ENCODE peak calls at places on chromosomes 1 and 21, in nine cellular contexts. L is adrenal gland; M is HCT116; V is CD8-positive, alpha-beta T cell; I is neural progenitor cell; Q is lower lobe of right lung; Y is hepatocyte; E is fibroblast of lung; B is thyroid gland. J is an unnamed sample. For H3K4me1 and H3K9me3, the result is how much of the 10 kb centered on the place peaks cover.

GRCh38 chr1:209190591-209191241 is 392.8 kb upstream of the CAMK1G start:
- DNase-seq in M (peak), L (peak), Q (peak), V (no peak), E (peak), B (peak), I (peak), Y (peak), J (peak)

GRCh38 chr1:101239095-101240040 is 2.5 kb downstream of the S1PR1 start:
- DNase-seq in Y (no peak), Q (no peak), L (no peak), V (peak), I (no peak), B (no peak), M (no peak), E (peak), J (no peak)

GRCh38 chr1:155186955-155187891 is 13.6 kb downstream of the TRIM46 start:
- DNase-seq in V (no peak), E (no peak), Y (no peak), B (no peak), M (no peak), I (no peak), L (no peak), Q (peak), J (no peak)

GRCh38 chr1:218536311-218536710 is 191.2 kb downstream of the TGFB2 start:
- DNase-seq in I (no peak), E (no peak), B (no peak), L (no peak), Y (no peak), Q (no peak), V (no peak), M (no peak), J (no peak)

GRCh38 chr1:6545276-6545934 is 8.9 kb downstream of the NOL9 start:
- DNase-seq in L (peak), V (peak), B (no peak), M (no peak), Q (no peak), E (no peak), I (no peak), Y (no peak), J (no peak)

GRCh38 chr1:17837631-17838030 is 82.5 kb downstream of the ACTL8 start:
- DNase-seq in I (no peak), B (no peak), V (no peak), M (no peak), Y (no peak), L (no peak), E (peak), Q (no peak), J (no peak)

GRCh38 chr21:34181418-34181817 is 108.0 kb downstream of the MRPS6 start:
- DNase-seq in Y (no peak), Q (no peak), L (no peak), E (no peak), M (no peak), V (no peak), I (no peak), B (no peak), J (no peak)

GRCh38 chr1:235953801-235954200 is 87.1 kb upstream of the LYST start:
- DNase-seq in I (no peak), Y (no peak), Q (no peak), E (peak), V (no peak), L (no peak), M (no peak), B (no peak), J (no peak)

GRCh38 chr1:109241344-109241743 is 8.0 kb upstream of the CELSR2 start:
- DNase-seq in I (no peak), V (no peak), M (no peak), L (no peak), Q (no peak), E (peak), Y (no peak), B (peak), J (no peak)

GRCh38 chr1:23343246-23344110 is 606 bp downstream of the HNRNPR start:
- DNase-seq in Q (peak), B (peak), Y (peak), M (no peak), L (peak), E (peak), V (peak), I (peak), J (peak)
- H3K4me1 ChIP-seq in Q (half or more), B (under half), Y (under half), M (under half), L (under half), E (under half), V (under half), I (under half), J (under half)

DNA sequence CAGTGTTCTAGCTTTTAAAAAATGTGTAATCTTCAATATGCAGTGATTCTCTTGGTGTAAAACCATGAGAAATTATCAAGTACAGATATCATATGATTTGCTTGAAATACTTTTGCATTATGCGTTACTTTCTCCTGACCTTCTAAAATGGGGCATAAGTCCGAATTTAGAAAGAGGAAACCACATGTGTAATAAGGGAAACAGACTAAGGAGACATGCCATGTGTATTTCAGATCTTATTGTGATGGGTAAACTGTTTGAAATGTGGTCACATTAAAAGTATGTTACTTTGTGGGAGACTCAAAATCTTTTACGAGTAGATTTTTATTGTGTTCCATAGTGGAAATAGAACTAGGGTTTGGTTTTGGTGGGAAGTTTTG is 173.0 kb downstream of the NFIA start:
- DNase-seq in M (no peak), Y (no peak), I (no peak), V (no peak), Q (no peak), L (no peak), B (no peak), E (no peak), J (no peak)
- H3K4me3 ChIP-seq in M (no peak), Y (no peak), I (no peak), V (no peak), Q (peak), L (no peak), B (no peak), E (peak), J (no peak)

GRCh38 chr21:27076035-27076434 is 109.1 kb upstream of the ADAMTS5 start:
- DNase-seq in L (no peak), E (no peak), I (no peak), M (no peak), Y (no peak), V (no peak), B (no peak), Q (no peak), J (no peak)
- H3K9me3 ChIP-seq in L (under half), E (under half), I (under half), M (under half), Y (under half), V (under half), B (under half), Q (under half), J (under half)

GRCh38 chr1:211332036-211332616 is 5.5 kb downstream of the TRAF5 start:
- DNase-seq in L (no peak), Q (no peak), M (no peak), V (no peak), Y (no peak), B (no peak), E (no peak), I (no peak), J (no peak)
- H3K4me1 ChIP-seq in L (under half), Q (under half), M (under half), V (half or more), Y (under half), B (under half), E (under half), I (under half), J (under half)

DNA sequence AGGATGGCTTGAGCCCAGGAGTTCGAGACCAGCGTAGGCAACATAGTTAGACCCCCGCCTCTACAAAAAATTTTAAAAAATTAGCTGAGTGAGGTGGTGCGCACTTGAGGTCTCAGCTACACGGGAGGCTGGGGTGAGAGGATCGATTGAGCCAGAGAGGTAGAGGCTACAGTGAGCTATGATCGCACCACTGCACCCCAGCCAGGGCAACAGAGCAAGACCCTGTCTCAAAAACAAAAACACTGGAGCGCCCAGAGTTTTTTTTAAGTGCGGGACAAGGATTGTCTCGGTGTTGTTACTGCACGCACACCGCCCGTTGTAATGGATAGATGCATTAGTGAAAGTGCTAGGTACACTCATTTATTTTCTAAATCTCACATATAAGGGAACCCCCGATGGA is 37.1 kb downstream of the PIK3CD start:
- DNase-seq in E (no peak), B (no peak), M (no peak), Q (no peak), Y (no peak), V (no peak), I (no peak), L (no peak), J (no peak)
- H3K4me3 ChIP-seq in E (no peak), B (no peak), M (peak), Q (peak), Y (peak), V (peak), I (peak), L (no peak), J (peak)

GRCh38 chr1:150155413-150156071 is 5.8 kb downstream of the PLEKHO1 start:
- DNase-seq in Y (no peak), V (no peak), B (no peak), I (no peak), Q (no peak), M (no peak), E (no peak), L (no peak), J (no peak)

GRCh38 chr1:150160964-150161626 is 11.4 kb downstream of the PLEKHO1 start:
- DNase-seq in V (no peak), Q (no peak), I (no peak), E (no peak), Y (no peak), M (no peak), L (no peak), B (no peak), J (no peak)

GRCh38 chr1:150159550-150159949 is 9.8 kb downstream of the PLEKHO1 start:
- DNase-seq in L (peak), Q (peak), V (no peak), M (no peak), E (no peak), Y (no peak), B (no peak), I (no peak), J (no peak)

GRCh38 chr1:150154143-150154542 is 4.4 kb downstream of the PLEKHO1 start:
- DNase-seq in E (no peak), M (no peak), L (peak), I (no peak), Y (no peak), Q (no peak), V (no peak), B (no peak), J (no peak)

GRCh38 chr1:150156868-150157603 is 7.3 kb downstream of the PLEKHO1 start:
- DNase-seq in M (no peak), I (no peak), E (no peak), L (no peak), Q (no peak), Y (no peak), V (no peak), B (no peak), J (no peak)
- H3K9me3 ChIP-seq in M (under half), I (under half), E (under half), L (under half), Q (under half), Y (under half), V (under half), B (under half), J (under half)

DNA sequence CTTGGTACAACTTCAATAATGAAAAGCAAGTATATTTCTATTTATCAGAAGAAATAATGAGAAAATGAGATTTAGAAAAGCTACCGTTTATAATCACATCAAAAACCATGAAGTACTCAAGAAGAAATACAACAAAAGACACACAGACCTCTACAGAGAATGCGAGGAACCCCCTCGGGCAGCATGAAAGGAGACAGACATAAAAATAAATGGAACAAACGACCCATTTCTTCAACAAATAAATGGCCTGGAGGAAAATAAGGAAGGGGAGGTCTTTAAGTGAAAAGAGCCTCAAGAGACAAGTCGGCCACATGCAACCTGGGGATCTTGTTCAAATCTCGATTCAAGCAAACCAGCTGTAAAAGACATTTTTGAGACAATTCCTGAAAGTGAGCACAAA is 6.0 kb downstream of the CFAP74 start:
- DNase-seq in E (no peak), L (no peak), I (no peak), Q (no peak), V (no peak), B (no peak), Y (no peak), M (no peak), J (no peak)
- H3K4me1 ChIP-seq in E (under half), L (under half), I (under half), Q (under half), V (under half), B (under half), Y (under half), M (under half), J (under half)

J was measured in HAP-1.